ENCODE peak calls at places on chromosome 5, in ten cellular contexts. M is uterus, I is A549, O is H1, U is gastrocnemius medialis, D is adrenal gland, F is stomach, H is suprapubic skin, Y is tibial nerve, P is HepG2. L is an unnamed sample.

GRCh38 chr5:34686762-34687268 is 30.7 kb downstream of the RAI14 start:
- DNase-seq in F (peak), Y (no peak), M (peak), I (peak), P (peak), H (no peak), O (no peak), U (no peak), D (peak), L (peak)

GRCh38 chr5:35230043-35230611 is at the start of gene PRLR:
- DNase-seq in Y (no peak), F (peak), I (peak), P (peak), U (no peak), M (peak), O (no peak), H (peak), D (peak), L (no peak)

GRCh38 chr5:128534729-128535128 is 3.3 kb downstream of the FBN2 start:
- DNase-seq in Y (no peak), D (peak), I (no peak), M (no peak), U (no peak), O (no peak), H (no peak), F (no peak), P (no peak), L (no peak)

GRCh38 chr5:9170026-9170425 is 375.8 kb downstream of the SEMA5A start:
- DNase-seq in H (no peak), I (no peak), Y (no peak), F (no peak), O (no peak), M (no peak), D (no peak), P (no peak), U (no peak), L (no peak)

GRCh38 chr5:80620206-80620605 is 34.2 kb upstream of the MSH3 start:
- DNase-seq in O (no peak), H (no peak), D (peak), M (no peak), Y (no peak), F (no peak), I (no peak), U (no peak), P (no peak), L (peak)

GRCh38 chr5:73796164-73797141 is 170.5 kb downstream of the ARHGEF28 start:
- DNase-seq in D (peak), Y (peak), M (peak), F (peak), O (no peak), H (no peak), I (peak), P (peak), U (no peak), L (peak)

GRCh38 chr5:142961435-142962171 is 191.4 kb downstream of the ARHGAP26 start:
- DNase-seq in Y (no peak), D (no peak), I (peak), O (no peak), M (no peak), P (peak), U (no peak), H (no peak), F (no peak), L (no peak)

GRCh38 chr5:38830521-38831051 is 15.2 kb upstream of the OSMR start:
- DNase-seq in D (peak), H (no peak), F (no peak), I (no peak), O (no peak), U (no peak), P (peak), Y (no peak), M (no peak), L (no peak)

GRCh38 chr5:37921452-37921851 is 81.6 kb upstream of the GDNF start:
- DNase-seq in H (no peak), P (no peak), I (no peak), M (no peak), F (no peak), Y (no peak), D (no peak), U (no peak), O (no peak), L (no peak)

GRCh38 chr5:8394965-8395364 is 526.0 kb downstream of the MTRR start:
- DNase-seq in I (no peak), F (no peak), O (no peak), Y (no peak), M (no peak), H (no peak), P (no peak), D (no peak), U (no peak), L (no peak)

GRCh38 chr5:56264417-56265025 is 31.4 kb upstream of the ANKRD55 start:
- DNase-seq in D (peak), O (peak), M (no peak), P (peak), Y (no peak), F (peak), U (no peak), I (peak), H (no peak), L (peak)

GRCh38 chr5:172492991-172493390 is 38.7 kb upstream of the SH3PXD2B start:
- DNase-seq in M (no peak), U (no peak), H (peak), D (no peak), F (no peak), P (no peak), Y (no peak), O (no peak), I (no peak), L (no peak)

GRCh38 chr5:179821298-179822058 is 773 bp downstream of the SQSTM1 start:
- DNase-seq in F (peak), D (peak), P (peak), O (no peak), M (peak), I (peak), H (peak), U (peak), Y (peak), L (peak)

GRCh38 chr5:12017037-12017436 is 112.8 kb upstream of the CTNND2 start:
- DNase-seq in M (no peak), I (no peak), H (no peak), D (no peak), U (no peak), O (no peak), P (no peak), F (no peak), Y (no peak), L (no peak)

GRCh38 chr5:174235993-174236528 is 190.6 kb downstream of the NSG2 start:
- DNase-seq in P (no peak), F (no peak), H (no peak), M (no peak), I (no peak), O (no peak), U (no peak), Y (no peak), D (no peak), L (no peak)

GRCh38 chr5:154868702-154869101 is 10.3 kb downstream of the CNOT8 start:
- DNase-seq in M (no peak), O (no peak), H (no peak), Y (no peak), D (no peak), I (peak), P (no peak), F (no peak), U (peak), L (no peak)

GRCh38 chr5:107633171-107633901 is 37.4 kb downstream of the EFNA5 start:
- DNase-seq in H (no peak), F (no peak), I (no peak), U (no peak), M (no peak), O (no peak), Y (no peak), P (no peak), D (no peak), L (peak)

GRCh38 chr5:81506378-81506777 is 112.4 kb upstream of the ACOT12 start:
- DNase-seq in I (no peak), U (no peak), O (no peak), D (no peak), M (no peak), P (no peak), H (no peak), F (no peak), Y (no peak), L (no peak)

GRCh38 chr5:93800988-93801811 is 59.8 kb upstream of the POU5F2 start:
- DNase-seq in P (peak), Y (no peak), H (no peak), U (no peak), I (peak), F (no peak), M (no peak), D (peak), O (no peak), L (no peak)

DNA sequence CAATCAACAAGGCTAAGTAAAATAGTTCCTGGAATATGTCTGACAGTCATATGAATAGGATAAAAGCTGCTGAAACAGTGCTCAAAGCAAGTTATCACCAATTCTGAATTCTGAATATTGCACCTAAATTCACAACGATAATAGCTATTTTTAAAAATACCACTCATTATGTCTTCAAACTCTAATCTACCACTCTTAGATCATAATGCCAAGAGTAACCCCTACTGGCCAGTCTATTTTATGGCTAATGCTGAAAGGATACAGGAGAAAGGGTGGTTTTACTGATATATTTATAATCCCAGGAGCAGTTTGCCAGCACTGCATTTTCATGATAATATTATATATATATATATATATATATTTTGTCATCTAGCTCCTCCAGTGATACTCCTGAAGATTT is 232.8 kb downstream of the PDE4D start:
- DNase-seq in P (no peak), U (no peak), I (peak), Y (no peak), F (no peak), D (no peak), H (no peak), M (no peak), O (no peak), L (no peak)
- TF ChIP-seq POLR2A in P (no peak), U (no peak), I (no peak), Y (no peak), F (no peak), D (no peak), H (no peak), M (no peak), O (no peak), L (no peak)

DNA sequence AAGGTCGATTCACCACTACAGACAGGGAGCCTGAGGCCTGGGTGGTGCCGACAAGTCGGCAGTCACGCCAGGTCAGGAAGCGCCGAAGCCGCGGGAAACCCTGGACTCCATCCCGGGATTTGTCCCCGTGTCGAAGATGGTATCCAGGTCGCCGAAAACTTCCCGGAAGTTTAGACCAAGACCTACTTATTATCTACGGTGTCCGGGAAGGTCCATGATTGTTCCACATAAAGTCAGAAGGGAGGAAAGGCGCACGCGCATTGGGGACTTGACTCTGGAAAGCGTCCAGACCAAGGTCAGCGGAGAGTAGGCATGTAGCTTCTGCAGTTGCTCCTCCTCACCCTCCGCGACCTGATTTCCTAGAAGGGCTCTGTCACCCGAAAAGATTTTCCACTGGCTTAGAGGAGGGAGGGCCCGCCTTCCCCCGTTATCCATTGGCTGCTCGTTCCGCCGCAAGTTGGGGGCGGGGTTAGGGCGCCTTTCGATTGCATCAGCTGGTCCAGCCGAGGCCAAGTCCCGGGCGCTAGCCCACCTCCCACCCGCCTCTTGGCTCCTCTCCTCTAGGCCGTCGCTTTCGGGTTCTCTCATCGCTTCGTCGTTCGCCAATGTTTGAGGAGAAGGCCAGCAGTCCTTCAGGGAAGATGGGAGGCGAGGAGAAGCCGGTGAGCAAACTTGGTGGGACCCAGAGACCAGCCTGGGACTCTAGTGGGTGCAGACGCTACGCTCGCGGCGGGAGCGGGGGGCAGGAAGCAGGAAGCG is at the start of gene TARS1:
- DNase-seq in D (peak), I (peak), O (peak), Y (peak), P (peak), M (peak), F (peak), U (peak), H (peak), L (peak)
- TF ChIP-seq POLR2A in D (peak), I (peak), O (peak), Y (peak), P (peak), M (peak), F (no peak), U (peak), H (peak), L (peak)

DNA sequence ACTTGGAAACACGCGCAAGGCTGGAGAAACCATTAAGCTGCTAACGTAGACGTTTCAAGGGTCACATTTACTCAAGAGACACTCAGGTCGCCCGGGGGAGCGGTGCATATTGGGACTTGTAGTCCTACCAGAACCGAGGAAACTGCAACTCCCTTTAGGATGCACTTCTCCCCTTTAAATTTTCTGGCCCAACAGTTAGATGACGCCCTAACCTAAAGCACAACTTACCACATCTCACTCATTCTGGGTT is 384 bp upstream of the DMXL1 start:
- DNase-seq in D (no peak), H (no peak), F (no peak), O (no peak), P (no peak), M (no peak), Y (peak), I (no peak), U (no peak), L (no peak)
- TF ChIP-seq POLR2A in D (peak), H (no peak), F (no peak), O (peak), P (peak), M (no peak), Y (no peak), I (peak), U (no peak), L (peak)

GRCh38 chr5:132872788-132873118 is 715 bp upstream of the LEAP2 start:
- DNase-seq in I (no peak), H (no peak), D (no peak), F (no peak), O (no peak), M (no peak), Y (no peak), U (no peak), P (no peak), L (no peak)
- TF ChIP-seq POLR2A in I (no peak), H (no peak), D (no peak), F (no peak), O (no peak), M (no peak), Y (no peak), U (no peak), P (no peak), L (no peak)

DNA sequence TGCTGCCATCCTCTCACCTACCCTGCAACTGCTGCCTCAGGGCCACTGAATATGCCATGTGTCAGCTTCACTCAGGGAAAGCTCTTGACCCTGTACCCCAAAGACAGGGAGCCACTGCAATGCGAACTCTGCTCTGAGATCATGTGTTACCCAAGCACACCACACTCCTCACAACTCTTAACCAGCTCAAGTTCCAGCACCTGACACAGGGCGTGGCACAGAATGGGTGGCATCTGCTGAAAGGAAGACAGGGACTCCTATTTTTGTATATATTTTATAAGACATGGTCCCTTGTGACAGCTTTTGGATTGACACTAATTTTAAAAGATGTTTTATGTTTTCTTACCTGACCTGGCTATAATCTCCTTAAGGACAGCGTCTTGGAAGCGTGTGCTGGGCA is 10.7 kb downstream of the PHYKPL start:
- DNase-seq in D (no peak), F (no peak), O (no peak), P (no peak), M (no peak), H (no peak), Y (no peak), I (no peak), U (no peak), L (no peak)
- TF ChIP-seq POLR2A in D (no peak), F (no peak), O (no peak), P (peak), M (no peak), H (no peak), Y (no peak), I (no peak), U (no peak), L (no peak)

DNA sequence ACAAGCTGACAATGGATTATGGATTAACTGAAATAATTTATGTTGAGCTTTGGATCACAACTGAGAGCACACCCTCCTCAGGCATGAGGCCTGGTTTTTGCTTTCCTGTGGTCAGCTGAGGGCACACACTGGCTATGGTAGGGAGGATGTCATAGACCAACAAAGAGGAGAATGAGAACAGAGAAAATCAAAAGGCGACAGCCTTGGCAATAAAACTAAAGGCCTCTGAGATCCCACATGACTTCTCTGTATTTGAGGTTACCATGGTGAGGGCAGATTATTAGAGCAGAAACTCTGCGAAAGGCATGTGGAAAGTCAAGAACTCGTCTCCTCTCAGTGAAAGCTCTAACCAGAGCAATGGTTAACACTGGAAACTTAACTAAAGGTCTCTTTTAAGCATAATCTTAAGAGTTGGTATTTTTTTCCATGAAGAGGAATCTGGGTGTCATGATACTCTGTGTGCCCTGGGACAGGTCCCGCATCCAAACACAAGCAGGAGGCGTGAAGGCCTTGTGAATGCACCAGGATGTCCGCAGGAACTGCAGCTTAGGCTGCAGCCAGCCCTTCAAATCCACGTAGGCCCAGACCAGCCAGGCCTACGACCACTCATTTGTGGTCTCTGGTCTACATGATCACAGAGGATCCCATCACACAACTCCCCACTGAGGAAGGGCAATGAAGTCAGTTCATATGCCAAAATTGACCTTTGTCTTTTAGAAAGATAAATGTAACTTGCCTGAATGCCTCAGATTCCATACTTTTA is 12.4 kb upstream of the MEIKIN start:
- DNase-seq in F (no peak), Y (no peak), M (no peak), D (no peak), O (no peak), P (no peak), U (no peak), H (no peak), I (no peak), L (no peak)
- TF ChIP-seq POLR2A in F (no peak), Y (no peak), M (no peak), D (no peak), O (no peak), P (no peak), U (no peak), H (no peak), I (no peak), L (no peak)

DNA sequence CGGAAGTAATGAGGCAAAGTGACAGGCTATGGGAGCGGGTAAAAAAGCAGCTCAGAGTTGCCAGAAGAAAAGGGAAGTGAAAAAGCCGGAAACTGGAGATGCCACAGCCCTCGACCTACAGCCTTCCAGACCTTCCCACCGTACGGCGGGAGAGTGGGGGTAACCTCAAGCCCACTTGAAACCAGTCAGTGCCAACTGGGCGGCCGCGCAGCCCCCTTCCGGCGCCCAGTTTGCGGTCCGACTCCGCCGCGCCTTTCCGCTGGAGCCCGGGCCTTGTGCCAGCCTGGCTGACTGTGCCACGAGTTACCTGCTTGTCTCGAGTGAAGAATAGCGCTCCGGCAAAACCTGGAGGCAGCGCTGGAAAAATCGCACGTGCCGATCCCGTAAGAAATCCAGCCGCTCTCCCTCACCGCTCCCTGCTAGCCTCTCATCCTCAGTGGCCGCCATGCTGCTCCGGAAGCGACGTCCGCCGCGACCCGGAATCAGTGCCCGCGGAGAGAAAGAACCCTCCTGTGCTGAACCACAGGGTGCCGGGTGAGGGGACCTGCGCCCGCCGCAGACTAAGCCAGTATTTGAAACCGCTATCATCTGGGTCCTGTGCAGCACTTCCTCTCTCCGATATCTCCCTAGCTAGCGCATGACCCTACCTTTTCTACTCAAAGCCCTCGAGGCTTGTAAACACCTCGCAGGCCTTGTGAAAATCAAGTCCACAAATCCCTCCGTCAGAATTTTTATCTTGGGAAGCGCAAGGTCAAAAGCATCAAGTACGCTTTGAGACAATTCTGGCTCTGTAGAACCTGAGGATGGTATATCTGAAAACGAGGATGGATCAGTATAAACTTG is at the start of gene PGGT1B:
- DNase-seq in P (peak), F (peak), U (peak), I (peak), Y (peak), M (peak), O (peak), H (peak), D (peak), L (peak)
- TF ChIP-seq POLR2A in P (peak), F (no peak), U (no peak), I (peak), Y (no peak), M (no peak), O (peak), H (no peak), D (peak), L (peak)

DNA sequence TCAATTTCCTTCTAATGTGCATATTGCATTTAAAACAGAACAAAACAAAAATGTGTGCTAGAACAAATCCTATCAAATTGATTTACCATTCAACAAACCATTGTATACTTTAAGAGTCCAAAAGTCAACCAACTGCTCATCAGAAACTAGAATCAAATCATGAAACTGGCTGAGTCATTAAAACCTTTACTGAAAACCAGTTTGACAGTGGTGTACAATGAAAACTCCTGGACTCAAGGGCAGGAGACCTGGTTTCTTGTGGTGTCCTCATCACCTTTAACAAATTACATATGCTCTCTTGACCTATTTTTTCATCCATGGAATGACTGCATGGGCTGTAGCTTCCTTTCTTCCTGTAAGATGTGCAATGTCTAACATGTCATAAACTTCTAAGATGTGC is 315.3 kb upstream of the SLC30A5 start:
- DNase-seq in I (no peak), F (no peak), D (no peak), Y (no peak), H (no peak), U (no peak), O (no peak), M (no peak), P (no peak), L (no peak)
- TF ChIP-seq POLR2A in I (no peak), F (no peak), D (no peak), Y (no peak), H (no peak), U (no peak), O (no peak), M (no peak), P (no peak), L (no peak)